ENCODE peak calls at places on chromosomes 7 and 10, in ten cellular contexts. J, B, N, D, I, C, M, T, V and Y are unnamed samples.
A peak's percentile ranks its signal among the peaks of the same experiment; 100 is the strongest.

GRCh38 chr7:102262536-102262935 is 24.1 kb upstream of the SH2B2 start:
- DNase-seq in D (no peak), I (no peak), J (no peak), V (no peak), B (no peak), N (no peak), T (no peak), C (no peak), M (no peak), Y (no peak)

GRCh38 chr10:37712489-37713131 is 144.8 kb downstream of the ZNF248 start:
- DNase-seq in C (no peak), M (no peak), I (no peak), N (no peak), B (no peak), T (no peak), V (no peak), J (no peak), D (no peak), Y (no peak)

GRCh38 chr7:45001138-45001694 is 1.2 kb downstream of the CCM2 start:
- DNase-seq in J (peak; percentile 51), C (peak; percentile 96), I (no peak), V (no peak), M (no peak), D (no peak), T (peak; percentile 54), B (no peak), N (no peak), Y (no peak)

GRCh38 chr10:71647526-71648354 is 71.8 kb downstream of the C10orf105 start:
- DNase-seq in T (peak; percentile 27), D (no peak), N (peak; percentile 54), M (no peak), B (no peak), I (peak; percentile 7), J (no peak), C (peak; percentile 70), V (no peak), Y (no peak)

GRCh38 chr10:92267343-92267742 is 23.5 kb downstream of the CPEB3 start:
- DNase-seq in D (no peak), I (no peak), J (no peak), B (no peak), T (no peak), V (no peak), C (no peak), M (no peak), N (no peak), Y (no peak)

GRCh38 chr10:101780818-101781654 is 2.2 kb downstream of the NPM3 start:
- DNase-seq in B (peak; percentile 12), V (peak; percentile 55), N (peak; percentile 79), D (peak; percentile 73), T (peak; percentile 71), M (peak; percentile 64), C (peak; percentile 82), J (peak; percentile 71), I (peak; percentile 63), Y (peak; percentile 88)

GRCh38 chr7:70695804-70696104 is 436.2 kb upstream of the GALNT17 start:
- DNase-seq in N (no peak), T (no peak), M (no peak), D (no peak), V (no peak), J (no peak), I (peak; percentile 30), C (peak; percentile 67), B (no peak), Y (no peak)

GRCh38 chr7:7956531-7957221 is 11.9 kb upstream of the GLCCI1 start:
- DNase-seq in J (no peak), C (no peak), V (no peak), B (no peak), T (no peak), M (peak; percentile 78), N (no peak), D (no peak), I (peak; percentile 62), Y (no peak)

GRCh38 chr7:128323489-128324362 is 20.0 kb downstream of the RBM28 start:
- DNase-seq in J (no peak), B (no peak), N (no peak), I (peak; percentile 53), M (peak; percentile 62), T (no peak), V (no peak), C (no peak), D (no peak), Y (no peak)

GRCh38 chr7:100162874-100163533 is 4.5 kb upstream of the TRAPPC14 start:
- DNase-seq in B (no peak), C (peak; percentile 40), N (no peak), J (peak; percentile 52), M (no peak), T (peak; percentile 27), D (no peak), V (no peak), I (no peak), Y (no peak)

GRCh38 chr7:27434729-27435400 is 192.3 kb downstream of the EVX1 start:
- DNase-seq in T (no peak), J (no peak), N (no peak), D (no peak), I (no peak), C (no peak), B (no peak), V (no peak), M (peak; percentile 8), Y (no peak)
- TF ChIP-seq CTCF in T (no peak), J (no peak), N (no peak), D (no peak), I (peak; percentile 23), C (no peak), B (peak; percentile 11), V (no peak), M (no peak), Y (no peak)

GRCh38 chr7:137091396-137091795 is 222.9 kb downstream of the CHRM2 start:
- DNase-seq in B (no peak), V (no peak), C (no peak), M (no peak), D (no peak), T (no peak), J (peak; percentile 23), N (peak; percentile 49), I (no peak), Y (no peak)
- TF ChIP-seq CTCF in B (peak; percentile 20), V (no peak), C (no peak), M (peak; percentile 24), D (no peak), T (no peak), J (no peak), N (peak; percentile 28), I (no peak), Y (peak; percentile 56)

GRCh38 chr7:39621784-39622411 is 1.5 kb upstream of the RALA start:
- DNase-seq in V (no peak), N (no peak), D (peak; percentile 86), M (peak; percentile 35), T (no peak), B (no peak), J (no peak), I (peak; percentile 63), C (no peak), Y (no peak)

GRCh38 chr7:39624935-39625694 is 1.7 kb downstream of the RALA start:
- DNase-seq in T (no peak), M (peak; percentile 52), C (no peak), V (no peak), N (no peak), I (peak; percentile 88), B (peak; percentile 81), D (no peak), J (no peak), Y (no peak)

GRCh38 chr7:39624202-39624807 is 933 bp downstream of the RALA start:
- DNase-seq in I (peak; percentile 60), D (no peak), T (peak; percentile 33), V (no peak), M (no peak), C (peak; percentile 24), J (peak; percentile 52), N (no peak), B (no peak), Y (no peak)

GRCh38 chr7:39622609-39623311 is 612 bp upstream of the RALA start:
- DNase-seq in J (no peak), V (no peak), T (no peak), I (no peak), B (no peak), N (no peak), C (no peak), D (no peak), M (no peak), Y (no peak)

GRCh38 chr7:39623312-39624201 is at the start of gene RALA:
- DNase-seq in D (peak; percentile 91), J (peak; percentile 90), C (peak; percentile 87), N (peak; percentile 75), T (peak; percentile 98), M (peak; percentile 92), B (peak; percentile 91), I (peak; percentile 92), V (peak; percentile 82), Y (peak; percentile 96)
- TF ChIP-seq CTCF in D (no peak), J (no peak), C (peak; percentile 1), N (no peak), T (no peak), M (peak; percentile 0), B (no peak), I (no peak), V (no peak), Y (no peak)

GRCh38 chr10:99656199-99657064 is 2.9 kb upstream of the ENTPD7 start:
- DNase-seq in J (peak; percentile 47), M (no peak), B (no peak), N (no peak), T (no peak), V (no peak), C (no peak), D (peak; percentile 67), I (peak; percentile 31), Y (no peak)

GRCh38 chr10:99654390-99654789 is 4.9 kb upstream of the ENTPD7 start:
- DNase-seq in B (no peak), J (no peak), N (no peak), T (no peak), C (no peak), V (no peak), D (peak; percentile 60), M (no peak), I (no peak), Y (no peak)

GRCh38 chr10:99648717-99649116 is 10.6 kb upstream of the ENTPD7 start:
- DNase-seq in M (no peak), N (no peak), V (no peak), C (no peak), T (no peak), B (no peak), J (no peak), I (no peak), D (no peak), Y (no peak)

GRCh38 chr10:99654791-99655190 is 4.5 kb upstream of the ENTPD7 start:
- DNase-seq in D (peak; percentile 56), V (no peak), M (no peak), T (no peak), B (no peak), N (no peak), I (no peak), J (peak; percentile 46), C (no peak), Y (no peak)

DNA sequence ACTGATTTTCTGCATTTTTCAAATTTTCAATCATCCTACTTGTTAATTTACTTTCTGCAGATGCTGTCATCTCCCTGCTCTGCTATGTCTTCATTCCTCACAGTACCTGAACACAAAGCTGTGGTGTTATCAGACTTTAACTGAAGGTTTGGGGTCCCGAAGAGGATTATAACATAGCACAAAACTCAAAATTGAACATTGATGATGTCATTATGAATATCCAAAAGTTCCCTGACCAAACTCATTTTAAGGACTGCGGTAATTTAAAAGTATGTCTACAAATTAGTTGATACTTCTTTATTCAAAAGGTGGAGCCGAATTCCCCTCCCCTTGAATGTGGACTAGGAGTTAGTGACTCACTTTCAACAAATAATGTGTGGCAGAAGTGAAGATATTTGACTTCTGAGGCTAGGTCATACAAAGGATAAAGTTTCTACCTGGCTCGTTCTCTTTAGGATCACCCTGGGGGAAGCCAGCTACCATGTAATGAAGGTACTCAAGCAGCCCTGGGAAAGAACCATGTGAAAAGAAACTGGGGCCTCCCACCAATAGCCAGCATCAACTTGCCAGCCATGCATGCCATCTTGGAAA is 6.4 kb upstream of the ENTPD7 start:
- DNase-seq in B (no peak), D (no peak), C (no peak), T (no peak), I (no peak), V (no peak), J (no peak), M (no peak), N (no peak), Y (no peak)
- TF ChIP-seq CTCF in B (no peak), D (no peak), C (no peak), T (no peak), I (no peak), V (no peak), J (no peak), M (no peak), N (no peak), Y (no peak)